ENCODE peak calls at places on chromosomes 5 and 9, in nine cellular contexts. H is naive thymus-derived CD4-positive, alpha-beta T cell; C is A673; I is left ventricle myocardium inferior; X is keratinocyte; P is IMR-90; G is fibroblast of lung; M is CD4-positive, alpha-beta memory T cell; Q is HAP-1. J is an unnamed sample. For H3K9me3 and H3K4me1, the result is how much of the 10 kb centered on the place peaks cover.

GRCh38 chr5:136205061-136205702 is 12.2 kb upstream of the SMIM32 start:
- DNase-seq in Q (no peak), G (peak), M (no peak), P (no peak), C (no peak), I (no peak), X (no peak), H (no peak), J (no peak)

GRCh38 chr9:116066221-116066620 is 87.4 kb upstream of the PAPPA start:
- DNase-seq in X (no peak), H (no peak), M (no peak), P (no peak), Q (no peak), I (no peak), C (no peak), G (no peak), J (no peak)

GRCh38 chr5:126384985-126385384 is 38.2 kb upstream of the GRAMD2B start:
- DNase-seq in P (peak), X (no peak), C (peak), I (no peak), Q (no peak), M (no peak), H (no peak), G (peak), J (peak)

GRCh38 chr9:34374905-34375552 is 1.7 kb downstream of the MYORG start:
- DNase-seq in I (no peak), G (no peak), C (peak), Q (no peak), M (no peak), H (no peak), P (no peak), X (no peak), J (no peak)

GRCh38 chr5:23204111-23204510 is 303.3 kb upstream of the PRDM9 start:
- DNase-seq in C (no peak), H (no peak), Q (no peak), G (no peak), P (no peak), I (no peak), X (no peak), M (no peak), J (no peak)

GRCh38 chr5:134437340-134438267 is 25.9 kb upstream of the CDKN2AIPNL start:
- DNase-seq in M (no peak), P (peak), C (no peak), X (no peak), Q (no peak), H (no peak), G (peak), I (no peak), J (no peak)

GRCh38 chr9:94991961-94992907 is 265.7 kb downstream of the AOPEP start:
- DNase-seq in Q (no peak), I (no peak), G (no peak), H (no peak), C (no peak), X (no peak), P (no peak), M (no peak), J (no peak)

GRCh38 chr5:81191726-81192125 is 41.4 kb upstream of the CKMT2 start:
- DNase-seq in G (no peak), X (no peak), P (no peak), Q (no peak), C (no peak), H (no peak), I (no peak), M (no peak), J (no peak)

GRCh38 chr5:66945389-66946349 is 250.9 kb downstream of the CD180 start:
- DNase-seq in P (peak), C (no peak), X (no peak), H (no peak), G (no peak), Q (no peak), M (no peak), I (no peak), J (no peak)

GRCh38 chr5:175235251-175235963 is 208.6 kb downstream of the DRD1 start:
- DNase-seq in M (no peak), X (no peak), H (no peak), C (peak), G (peak), P (peak), I (no peak), Q (no peak), J (no peak)

GRCh38 chr5:53151713-53152458 is 42.3 kb upstream of the MOCS2 start:
- DNase-seq in X (peak), H (no peak), C (peak), G (peak), Q (no peak), M (no peak), P (peak), I (no peak), J (peak)

GRCh38 chr5:156634301-156634700 is 215.8 kb upstream of the PPP1R2B start:
- DNase-seq in G (no peak), M (no peak), P (no peak), X (no peak), C (no peak), Q (no peak), H (no peak), I (no peak), J (no peak)

GRCh38 chr9:78973906-78974305 is 597.9 kb upstream of the TLE4 start:
- DNase-seq in H (no peak), G (peak), Q (no peak), C (peak), P (peak), I (no peak), X (peak), M (no peak), J (peak)

GRCh38 chr5:5537426-5537825 is 114.9 kb downstream of the ICE1 start:
- DNase-seq in H (no peak), Q (no peak), G (no peak), P (no peak), I (no peak), C (no peak), X (no peak), M (no peak), J (no peak)

GRCh38 chr9:2286825-2287455 is 271.8 kb downstream of the SMARCA2 start:
- DNase-seq in P (no peak), Q (no peak), X (no peak), G (no peak), I (no peak), M (no peak), H (no peak), C (no peak), J (no peak)

GRCh38 chr9:120936764-120937122 is 10.1 kb upstream of the TRAF1 start:
- DNase-seq in I (no peak), P (no peak), X (no peak), Q (no peak), H (no peak), M (no peak), G (no peak), C (no peak), J (no peak)

GRCh38 chr5:113546711-113547159 is 33.2 kb downstream of the YTHDC2 start:
- DNase-seq in I (no peak), X (no peak), H (no peak), P (peak), Q (no peak), C (no peak), G (peak), M (no peak), J (peak)

GRCh38 chr9:77826621-77827020 is 178.5 kb upstream of the GNA14 start:
- DNase-seq in P (peak), C (no peak), I (no peak), M (no peak), Q (no peak), X (no peak), H (no peak), G (peak), J (no peak)

GRCh38 chr5:125463441-125464092 is 717.1 kb upstream of the ZNF608 start:
- DNase-seq in P (peak), I (no peak), X (no peak), Q (no peak), M (no peak), G (peak), H (no peak), C (peak), J (no peak)

DNA sequence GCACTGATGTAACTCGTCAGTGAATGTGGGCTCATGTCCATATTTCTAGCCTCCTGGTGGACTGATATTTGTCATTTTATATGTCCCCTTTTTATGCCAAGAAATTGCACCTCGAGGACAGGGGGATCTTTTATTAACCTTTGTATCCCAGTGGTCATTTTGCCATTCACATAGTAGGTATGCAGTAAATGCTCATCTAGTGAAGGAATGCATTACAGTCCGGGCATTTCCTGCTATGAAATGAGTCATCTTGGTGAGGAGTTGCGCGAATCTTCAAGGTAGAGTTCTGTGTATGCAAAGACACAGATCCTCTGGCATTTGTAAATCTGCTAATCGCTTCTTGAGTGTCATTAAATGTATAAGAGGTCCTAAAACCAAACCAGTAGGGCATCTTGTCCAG is 755.5 kb upstream of the ADAMTS16 start:
- DNase-seq in X (no peak), Q (no peak), P (no peak), G (no peak), H (no peak), M (no peak), C (no peak), I (no peak), J (no peak)
- H3K9me3 ChIP-seq in X (under half), Q (under half), P (under half), G (under half), H (under half), M (under half), C (under half), I (under half), J (under half)

GRCh38 chr5:3110371-3110770 is 358.9 kb upstream of the IRX2 start:
- DNase-seq in I (no peak), P (no peak), H (no peak), X (no peak), G (no peak), C (no peak), M (no peak), Q (no peak), J (no peak)

GRCh38 chr5:3105172-3105571 is 353.7 kb upstream of the IRX2 start:
- DNase-seq in C (no peak), M (no peak), P (no peak), H (no peak), X (no peak), Q (no peak), I (no peak), G (peak), J (no peak)

GRCh38 chr5:3104446-3105047 is 353.1 kb upstream of the IRX2 start:
- DNase-seq in H (no peak), G (no peak), C (no peak), Q (peak), I (no peak), P (no peak), X (no peak), M (no peak), J (no peak)

GRCh38 chr5:3105581-3105980 is 354.1 kb upstream of the IRX2 start:
- DNase-seq in C (no peak), H (no peak), X (no peak), P (no peak), Q (peak), M (no peak), I (no peak), G (no peak), J (no peak)

GRCh38 chr5:3107118-3107517 is 355.6 kb upstream of the IRX2 start:
- DNase-seq in G (no peak), H (no peak), I (no peak), M (no peak), X (no peak), C (no peak), Q (no peak), P (no peak), J (no peak)
- H3K4me1 ChIP-seq in G (under half), H (under half), I (under half), M (under half), X (under half), C (under half), Q (under half), P (under half), J (under half)

DNA sequence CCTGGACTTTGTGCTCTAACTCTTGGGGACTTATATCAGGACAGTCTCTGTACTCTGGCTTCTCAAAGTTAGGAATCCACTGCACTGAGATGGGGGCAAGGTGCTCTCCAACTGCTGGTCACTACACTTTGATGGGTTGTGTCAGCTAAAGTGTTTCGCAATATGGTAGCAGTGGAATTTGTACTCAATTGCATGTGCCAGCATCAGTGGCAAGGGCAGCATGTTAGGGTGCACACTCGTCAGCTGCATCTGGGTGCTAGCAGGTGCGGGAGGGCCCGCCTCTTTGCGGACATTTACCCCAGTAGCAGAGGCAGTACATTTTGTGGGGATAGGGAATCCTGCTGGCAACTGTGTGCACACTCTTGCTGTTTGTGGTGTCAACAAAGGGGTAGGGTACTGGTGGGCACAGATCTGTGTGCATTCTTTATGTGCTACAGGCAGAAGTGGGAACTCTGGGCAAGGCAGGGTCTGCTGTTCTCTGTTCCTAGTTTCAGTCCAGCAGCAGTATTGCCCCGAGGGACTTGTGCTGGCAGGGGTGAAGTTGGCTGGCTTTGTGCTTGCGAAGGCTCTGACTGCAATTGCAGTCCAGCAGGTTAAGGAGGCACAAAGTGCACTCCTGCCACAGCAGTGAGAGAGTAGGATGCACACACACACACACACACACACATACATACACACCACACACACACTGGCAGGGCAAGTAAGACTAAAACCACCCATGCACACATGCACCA is 924.8 kb upstream of the CDH9 start:
- DNase-seq in H (no peak), M (no peak), C (no peak), P (no peak), X (no peak), I (no peak), Q (no peak), G (no peak), J (no peak)
- H3K9me3 ChIP-seq in H (under half), M (under half), C (under half), P (under half), X (under half), I (half or more), Q (under half), G (under half), J (under half)

DNA sequence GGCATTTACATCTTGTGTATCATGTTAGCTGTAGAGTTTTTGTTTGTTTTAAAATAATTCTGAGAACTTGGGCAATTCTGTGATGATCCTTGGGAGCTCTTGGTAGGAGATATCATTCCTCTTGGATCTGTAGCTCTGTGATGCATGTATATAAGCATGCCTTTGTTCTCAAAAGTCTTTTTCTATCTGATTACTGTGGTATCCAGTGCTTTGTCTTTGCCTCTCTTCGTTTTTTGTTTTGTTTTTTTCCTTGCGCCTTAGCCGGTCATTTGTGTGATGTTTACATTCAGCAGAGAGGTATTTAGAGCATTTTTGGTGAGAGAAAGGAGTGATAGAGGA is 110.0 kb downstream of the PAM start:
- DNase-seq in M (no peak), I (no peak), G (peak), Q (no peak), H (no peak), P (peak), C (no peak), X (no peak), J (peak)
- H3K4me1 ChIP-seq in M (under half), I (half or more), G (under half), Q (under half), H (under half), P (under half), C (under half), X (under half), J (under half)

GRCh38 chr5:141388661-141389060 is 1.2 kb downstream of the PCDHGB4 start:
- DNase-seq in M (no peak), H (no peak), I (no peak), P (no peak), C (no peak), G (no peak), Q (no peak), X (no peak), J (no peak)

GRCh38 chr5:141382469-141383294 is at the start of gene PCDHGA7:
- DNase-seq in X (no peak), I (no peak), G (peak), M (no peak), P (peak), Q (no peak), H (no peak), C (peak), J (peak)

GRCh38 chr5:141384471-141385267 is 2.1 kb downstream of the PCDHGA7 start:
- DNase-seq in G (no peak), I (no peak), X (no peak), H (no peak), P (no peak), C (no peak), M (no peak), Q (no peak), J (no peak)

DNA sequence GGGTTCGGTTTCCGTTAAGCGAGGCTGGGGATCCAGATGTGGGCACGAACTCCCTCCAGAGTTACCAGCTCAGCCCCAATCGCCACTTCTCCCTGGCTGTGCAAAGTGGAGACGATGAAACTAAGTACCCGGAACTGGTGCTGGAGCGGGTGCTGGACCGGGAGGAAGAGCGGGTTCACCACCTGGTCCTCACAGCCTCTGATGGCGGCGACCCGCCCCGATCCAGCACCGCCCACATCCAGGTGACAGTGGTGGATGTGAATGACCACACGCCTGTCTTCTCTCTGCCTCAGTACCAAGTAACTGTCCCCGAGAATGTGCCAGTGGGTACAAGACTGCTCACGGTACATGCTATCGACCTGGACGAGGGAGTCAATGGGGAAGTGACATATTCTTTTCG is 803 bp downstream of the PCDHGA7 start:
- DNase-seq in X (no peak), P (no peak), H (no peak), Q (no peak), I (no peak), M (no peak), C (no peak), G (no peak), J (no peak)
- H3K9me3 ChIP-seq in X (under half), P (under half), H (under half), Q (under half), I (half or more), M (under half), C (under half), G (under half), J (under half)

GRCh38 chr5:157915638-157916037 is 56.7 kb upstream of the CLINT1 start:
- DNase-seq in P (peak), I (peak), G (peak), Q (peak), X (no peak), H (no peak), M (no peak), C (no peak), J (no peak)
- H3K4me1 ChIP-seq in P (under half), I (half or more), G (under half), Q (under half), X (under half), H (under half), M (under half), C (under half), J (half or more)

GRCh38 chr5:120955795-120956194 is 491.7 kb downstream of the PRR16 start:
- DNase-seq in G (no peak), P (no peak), I (no peak), M (no peak), C (no peak), X (no peak), Q (no peak), H (no peak), J (no peak)
- H3K9me3 ChIP-seq in G (under half), P (under half), I (half or more), M (under half), C (under half), X (under half), Q (under half), H (under half), J (under half)